ENCODE peak calls at places on chromosomes 6 and 20, in four cellular contexts. H is NCI-H2081, P is NCI-H1105 treated with DMSO at 0.1 percent for 48 hours, K is thoracic aorta. Y is an unnamed sample.

GRCh38 chr20:51237278-51237677 is 214.4 kb upstream of the KCNG1 start:
- DNase-seq in P (no peak), K (no peak), H (no peak), Y (no peak)

GRCh38 chr6:125931733-125932450 is 24.7 kb upstream of the HINT3 start:
- DNase-seq in P (no peak), H (no peak), K (no peak), Y (no peak)

GRCh38 chr20:63830821-63831593 is at the start of gene ZBTB46:
- DNase-seq in H (peak), K (no peak), P (peak), Y (no peak)

GRCh38 chr20:9112541-9113515 is 43.9 kb downstream of the PLCB4 start:
- DNase-seq in K (no peak), P (no peak), H (no peak), Y (no peak)

GRCh38 chr20:63487781-63488241 is 11.1 kb downstream of the EEF1A2 start:
- DNase-seq in P (no peak), K (no peak), H (no peak), Y (no peak)

GRCh38 chr20:24953204-24953565 is 4.1 kb downstream of the CST7 start:
- DNase-seq in K (no peak), H (no peak), P (no peak), Y (no peak)

GRCh38 chr6:154510144-154510905 is at the start of gene CNKSR3:
- DNase-seq in H (peak), K (peak), P (peak), Y (no peak)

GRCh38 chr20:18849131-18849530 is 35.5 kb downstream of the SCP2D1 start:
- DNase-seq in P (no peak), K (no peak), H (no peak), Y (no peak)

GRCh38 chr20:24697411-24697810 is 228.0 kb downstream of the SYNDIG1 start:
- DNase-seq in K (no peak), P (no peak), H (no peak), Y (no peak)

GRCh38 chr6:72911463-72912153 is 289.7 kb downstream of the KCNQ5 start:
- DNase-seq in P (peak), H (no peak), K (no peak), Y (peak)

GRCh38 chr20:4053516-4053919 is 38.2 kb upstream of the RNF24 start:
- DNase-seq in K (no peak), P (no peak), H (no peak), Y (no peak)

GRCh38 chr6:170032197-170032596 is 258.7 kb downstream of the DLL1 start:
- DNase-seq in H (no peak), P (no peak), K (no peak), Y (no peak)

GRCh38 chr6:169045486-169045885 is 208.2 kb downstream of the THBS2 start:
- DNase-seq in H (peak), P (peak), K (no peak), Y (no peak)

GRCh38 chr6:129598244-129599187 is 111.5 kb downstream of the ARHGAP18 start:
- DNase-seq in P (peak), H (peak), K (no peak), Y (peak)

GRCh38 chr6:27053738-27054137 is 193.8 kb upstream of the PRSS16 start:
- DNase-seq in H (no peak), K (no peak), P (no peak), Y (no peak)

GRCh38 chr6:129368970-129369369 is 341.0 kb downstream of the ARHGAP18 start:
- DNase-seq in K (no peak), P (no peak), H (no peak), Y (no peak)

GRCh38 chr6:11282875-11283274 is 50.4 kb upstream of the NEDD9 start:
- DNase-seq in K (no peak), H (no peak), P (no peak), Y (no peak)

GRCh38 chr6:135451617-135452190 is 45.8 kb downstream of the AHI1 start:
- DNase-seq in H (peak), P (peak), K (no peak), Y (no peak)

GRCh38 chr20:10987651-10988383 is 314.0 kb upstream of the JAG1 start:
- DNase-seq in K (no peak), P (no peak), H (no peak), Y (no peak)

GRCh38 chr6:3233321-3233720 is 5.9 kb upstream of the TUBB2B start:
- DNase-seq in P (no peak), K (no peak), H (no peak), Y (no peak)

GRCh38 chr6:152244998-152245630 is 392.0 kb downstream of the SYNE1 start:
- DNase-seq in P (no peak), H (no peak), K (no peak), Y (no peak)

GRCh38 chr6:46867411-46867810 is 54.3 kb downstream of the ADGRF5 start:
- DNase-seq in P (no peak), K (no peak), H (no peak), Y (no peak)

GRCh38 chr20:20837574-20838021 is 125.2 kb upstream of the RALGAPA2 start:
- DNase-seq in H (peak), P (peak), K (no peak), Y (peak)

GRCh38 chr6:13304580-13305255 is 23.6 kb downstream of the TBC1D7 start:
- DNase-seq in H (no peak), P (no peak), K (no peak), Y (no peak)

GRCh38 chr20:23050847-23051627 is 1.6 kb upstream of the THBD start:
- DNase-seq in H (no peak), K (peak), P (no peak), Y (no peak)

GRCh38 chr6:142693446-142693845 is 251.5 kb downstream of the HIVEP2 start:
- DNase-seq in K (no peak), P (no peak), H (no peak), Y (no peak)

GRCh38 chr6:147106759-147107401 is 97.3 kb upstream of the STXBP5 start:
- DNase-seq in H (no peak), P (no peak), K (no peak), Y (no peak)

GRCh38 chr6:48110436-48111142 is 408 bp downstream of the PTCHD4 start:
- DNase-seq in P (no peak), H (peak), K (no peak), Y (no peak)

GRCh38 chr6:25181923-25182322 is 97.3 kb upstream of the CARMIL1 start:
- DNase-seq in P (no peak), H (no peak), K (no peak), Y (no peak)

GRCh38 chr6:35287671-35288396 is 9.8 kb upstream of the DEF6 start:
- DNase-seq in K (no peak), P (no peak), H (no peak), Y (no peak)